ENCODE peak calls at places on chromosomes 4 and X, in six cellular contexts. D is AG10803, V is lower leg skin, Q is hepatocyte, T is HFF-Myc, K is stomach. Z is an unnamed sample.

GRCh38 chrX:100687546-100687945 is 43.5 kb downstream of the SRPX2 start:
- DNase-seq in D (no peak), V (no peak), Q (no peak), T (no peak), K (no peak), Z (no peak)

GRCh38 chr4:5984843-5985242 is 33.4 kb downstream of the C4orf50 start:
- DNase-seq in D (no peak), V (no peak), Q (no peak), T (no peak), K (no peak), Z (no peak)

GRCh38 chr4:188934320-188934975 is 795.2 kb downstream of the TRIML1 start:
- DNase-seq in D (peak; percentile 27), V (no peak), Q (no peak), T (no peak), K (no peak), Z (peak; percentile 89)

GRCh38 chrX:148647666-148648065 is 147.2 kb downstream of the AFF2 start:
- DNase-seq in D (no peak), V (no peak), Q (no peak), T (no peak), K (no peak), Z (no peak)

GRCh38 chrX:129706395-129707072 is 32.2 kb upstream of the XPNPEP2 start:
- DNase-seq in D (peak; percentile 12), V (no peak), Q (no peak), T (no peak), K (peak; percentile 45), Z (no peak)

GRCh38 chrX:154595559-154595958 is 10.6 kb downstream of the CTAG1A start:
- DNase-seq in D (peak; percentile 38), V (no peak), Q (no peak), T (no peak), K (no peak), Z (no peak)

GRCh38 chr4:113504422-113504821 is 257.1 kb downstream of the CAMK2D start:
- DNase-seq in D (no peak), V (no peak), Q (no peak), T (no peak), K (no peak), Z (no peak)

GRCh38 chrX:144006811-144007210 is 122.9 kb downstream of the UBE2NL start:
- DNase-seq in D (peak; percentile 44), V (no peak), Q (peak; percentile 8), T (no peak), K (no peak), Z (peak; percentile 76)

GRCh38 chr4:22500128-22500611 is 15.7 kb downstream of the ADGRA3 start:
- DNase-seq in D (no peak), V (no peak), Q (no peak), T (no peak), K (peak; percentile 71), Z (no peak)

GRCh38 chr4:80097395-80098177 is 24.6 kb upstream of the ANTXR2 start:
- DNase-seq in D (peak; percentile 91), V (peak; percentile 70), Q (no peak), T (peak; percentile 84), K (no peak), Z (peak; percentile 96)

GRCh38 chr4:155953151-155954117 is at the start of gene CTSO:
- DNase-seq in D (peak; percentile 81), V (peak; percentile 56), Q (peak; percentile 88), T (peak; percentile 63), K (peak; percentile 72), Z (peak; percentile 86)

GRCh38 chr4:101938836-101939235 is 148.3 kb downstream of the BANK1 start:
- DNase-seq in D (peak; percentile 64), V (no peak), Q (no peak), T (no peak), K (no peak), Z (no peak)

DNA sequence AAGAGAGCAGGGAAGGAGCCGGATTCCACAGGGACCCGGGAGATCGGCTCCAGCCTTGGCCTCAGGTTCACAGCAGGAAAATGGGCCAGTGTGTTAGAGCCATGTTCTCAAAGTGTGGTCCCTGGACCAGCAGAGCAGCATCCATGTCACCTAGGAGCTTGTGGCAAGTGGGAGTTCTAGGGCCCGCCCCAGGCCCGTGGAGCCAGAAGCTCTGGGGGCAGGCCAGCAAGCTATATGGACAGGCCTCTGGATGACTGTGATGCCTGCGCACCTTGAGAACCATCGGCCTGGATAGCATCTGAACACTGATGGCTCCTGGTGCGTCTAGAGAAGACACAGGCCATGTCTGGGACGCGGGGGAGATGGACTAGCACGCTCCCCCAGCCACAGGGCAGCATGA is 33.7 kb downstream of the SH3TC1 start:
- DNase-seq in D (no peak), V (no peak), Q (no peak), T (no peak), K (no peak), Z (no peak)
- TF ChIP-seq CTCF in D (no peak), V (no peak), Q (no peak), T (no peak), K (no peak), Z (no peak)

DNA sequence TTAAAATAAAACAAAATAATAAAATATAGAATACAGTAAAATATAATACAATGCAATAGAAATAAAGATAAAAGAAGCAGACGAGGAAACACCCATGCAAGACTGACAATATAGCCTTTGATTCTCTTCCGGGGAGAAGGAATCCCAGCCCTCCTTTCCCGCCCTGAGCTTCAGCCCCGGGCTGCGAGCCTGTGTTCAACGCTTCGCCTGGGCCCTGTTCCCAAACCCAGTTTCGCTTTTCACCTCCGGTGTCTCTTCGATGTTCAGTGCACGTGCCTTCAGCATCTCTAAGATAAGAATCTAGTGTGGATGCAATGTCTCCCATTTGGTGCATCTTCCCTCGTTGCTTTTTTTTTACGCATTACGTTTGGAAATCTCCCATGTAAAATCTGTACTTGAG is 38.4 kb upstream of the ARSD start:
- DNase-seq in D (no peak), V (no peak), Q (no peak), T (no peak), K (no peak), Z (no peak)
- H3K4me3 ChIP-seq in D (peak overlapping the region; percentile 15), V (no peak overlapping the region), Q (no peak overlapping the region), T (peak overlapping the region; percentile 14), K (peak overlapping the region; percentile 13), Z (no peak overlapping the region)

GRCh38 chr4:3854661-3855060 is 88.5 kb downstream of the ADRA2C start:
- DNase-seq in D (no peak), V (no peak), Q (no peak), T (no peak), K (no peak), Z (no peak)

GRCh38 chr4:3852751-3853150 is 86.6 kb downstream of the ADRA2C start:
- DNase-seq in D (no peak), V (no peak), Q (no peak), T (no peak), K (no peak), Z (no peak)

GRCh38 chr4:3851881-3852280 is 85.7 kb downstream of the ADRA2C start:
- DNase-seq in D (no peak), V (no peak), Q (no peak), T (no peak), K (no peak), Z (no peak)

GRCh38 chr4:3852309-3852708 is 86.1 kb downstream of the ADRA2C start:
- DNase-seq in D (no peak), V (no peak), Q (no peak), T (no peak), K (no peak), Z (no peak)

DNA sequence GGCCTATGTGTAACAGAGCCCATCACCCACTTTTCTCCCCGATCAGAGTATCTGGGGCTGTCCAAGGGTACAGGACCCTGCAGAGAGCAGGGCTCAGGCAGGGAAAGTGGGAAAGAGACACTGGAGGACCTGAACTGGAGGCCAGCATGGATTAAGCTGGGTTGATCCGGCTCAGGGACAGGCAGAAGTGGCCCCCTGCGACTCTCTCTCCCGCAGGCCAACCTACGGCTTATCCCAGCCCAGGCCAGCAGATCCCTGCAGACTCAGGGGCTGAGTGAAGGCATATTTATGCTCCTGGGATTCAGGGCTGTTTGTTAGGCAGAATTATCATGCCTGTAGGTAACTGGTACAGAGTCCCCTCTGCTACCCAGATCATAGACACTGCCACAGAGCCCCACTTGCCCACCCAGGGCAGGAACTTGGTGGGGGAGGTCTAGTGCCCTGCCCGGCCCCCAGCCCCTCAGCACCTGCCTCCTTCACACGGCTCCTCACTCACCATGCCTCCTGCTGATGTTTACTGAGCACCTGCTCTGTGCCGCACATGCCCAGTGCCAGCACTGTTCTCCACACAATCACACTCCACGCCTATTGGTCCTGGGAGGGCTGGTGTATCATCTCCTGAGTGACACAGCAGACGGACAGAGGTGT is 87.3 kb downstream of the ADRA2C start:
- DNase-seq in D (no peak), V (no peak), Q (no peak), T (no peak), K (no peak), Z (no peak)
- TF ChIP-seq CTCF in D (no peak), V (no peak), Q (no peak), T (no peak), K (no peak), Z (no peak)

GRCh38 chr4:151325320-151326246 is at the start of gene SH3D19:
- DNase-seq in D (peak; percentile 59), V (peak; percentile 71), Q (peak; percentile 87), T (no peak), K (peak; percentile 75), Z (peak; percentile 62)
- H3K4me3 ChIP-seq in D (peak within 1 kb of the TSS; percentile 73), V (peak within 1 kb of the TSS; percentile 58), Q (peak within 1 kb of the TSS; percentile 59), T (peak within 1 kb of the TSS; percentile 51), K (peak within 1 kb of the TSS; percentile 67), Z (peak within 1 kb of the TSS; percentile 73)

GRCh38 chr4:20431422-20432014 is 179.8 kb downstream of the SLIT2 start:
- DNase-seq in D (no peak), V (no peak), Q (peak; percentile 13), T (no peak), K (no peak), Z (peak; percentile 60)
- TF ChIP-seq CTCF in D (no peak), V (no peak), Q (no peak), T (no peak), K (no peak), Z (peak; percentile 36)

GRCh38 chr4:67480810-67481209 is 64.5 kb downstream of the CENPC start:
- DNase-seq in D (no peak), V (no peak), Q (no peak), T (no peak), K (no peak), Z (no peak)
- H3K4me3 ChIP-seq in D (no peak overlapping the region), V (no peak overlapping the region), Q (no peak overlapping the region), T (no peak overlapping the region), K (no peak overlapping the region), Z (no peak overlapping the region)

DNA sequence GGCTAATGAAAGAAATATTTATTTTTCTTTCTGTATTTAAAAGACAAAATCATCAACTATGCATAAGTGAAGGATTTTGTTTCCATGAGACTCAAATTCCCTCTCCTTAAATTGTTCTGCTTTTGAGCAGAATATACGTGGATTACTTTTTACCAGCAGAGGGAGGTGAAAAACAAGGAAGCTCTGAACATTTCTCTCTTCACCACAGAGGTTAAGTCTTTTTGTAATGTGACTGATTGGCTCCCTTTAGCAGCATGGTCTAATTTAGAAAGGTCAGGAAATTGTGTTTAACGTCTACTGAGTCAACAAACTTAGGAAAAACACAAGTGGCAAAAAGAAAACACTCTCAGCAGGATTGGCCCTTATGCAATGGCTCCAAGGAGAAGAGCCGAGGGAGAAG is 55.1 kb upstream of the F9 start:
- DNase-seq in D (no peak), V (no peak), Q (no peak), T (no peak), K (no peak), Z (no peak)
- TF ChIP-seq CTCF in D (no peak), V (no peak), Q (no peak), T (no peak), K (no peak), Z (no peak)